ENCODE peak calls at places on chromosomes 12 and 14, in six cellular contexts. U is HEK293T; N is tibial artery; K is activated CD4-positive, CD25-positive, alpha-beta regulatory T cell; O is NCI-H460; I is hippocampal formation. Z is an unnamed sample.

GRCh38 chr12:6632026-6632978 is 3.5 kb downstream of the LPAR5 start:
- DNase-seq in U (no peak), N (no peak), K (no peak), O (no peak), I (no peak), Z (no peak)

GRCh38 chr12:87676726-87677125 is 352.5 kb downstream of the C12orf50 start:
- DNase-seq in U (no peak), N (no peak), K (no peak), O (no peak), I (no peak), Z (no peak)

GRCh38 chr14:81329640-81330385 is 70.3 kb downstream of the STON2 start:
- DNase-seq in U (no peak), N (no peak), K (no peak), O (no peak), I (no peak), Z (no peak)

GRCh38 chr12:15592934-15593333 is 196.3 kb downstream of the EPS8 start:
- DNase-seq in U (no peak), N (no peak), K (no peak), O (no peak), I (no peak), Z (no peak)

GRCh38 chr14:90281766-90282165 is 25.4 kb downstream of the PSMC1 start:
- DNase-seq in U (no peak), N (no peak), K (no peak), O (no peak), I (no peak), Z (no peak)

GRCh38 chr12:12774791-12775190 is 10.7 kb upstream of the APOLD1 start:
- DNase-seq in U (no peak), N (no peak), K (no peak), O (no peak), I (no peak), Z (no peak)

GRCh38 chr12:118023461-118023860 is 7.0 kb downstream of the RFC5 start:
- DNase-seq in U (no peak), N (no peak), K (no peak), O (no peak), I (no peak), Z (no peak)

GRCh38 chr12:31406345-31406744 is 80.4 kb upstream of the SINHCAF start:
- DNase-seq in U (no peak), N (no peak), K (no peak), O (no peak), I (no peak), Z (no peak)

GRCh38 chr12:2997989-2998670 is 38.9 kb downstream of the TEAD4 start:
- DNase-seq in U (no peak), N (no peak), K (no peak), O (no peak), I (no peak), Z (no peak)

GRCh38 chr12:54370218-54370730 is 6.0 kb upstream of the GPR84 start:
- DNase-seq in U (peak), N (peak), K (no peak), O (peak), I (peak), Z (peak)

GRCh38 chr12:131673519-131674265 is 37.2 kb upstream of the SFSWAP start:
- DNase-seq in U (no peak), N (peak), K (no peak), O (no peak), I (no peak), Z (no peak)

GRCh38 chr14:100677925-100678765 is 48.5 kb upstream of the DLK1 start:
- DNase-seq in U (no peak), N (no peak), K (no peak), O (no peak), I (no peak), Z (no peak)

GRCh38 chr14:61564623-61565091 is 130.7 kb upstream of the HIF1A start:
- DNase-seq in U (no peak), N (no peak), K (no peak), O (peak), I (no peak), Z (no peak)

GRCh38 chr12:92439397-92439779 is 263.4 kb upstream of the PLEKHG7 start:
- DNase-seq in U (no peak), N (no peak), K (no peak), O (no peak), I (no peak), Z (no peak)

GRCh38 chr14:99946652-99947489 is 118.4 kb upstream of the EVL start:
- DNase-seq in U (peak), N (no peak), K (peak), O (peak), I (no peak), Z (peak)

GRCh38 chr12:121575952-121576615 is 4.7 kb downstream of the KDM2B start:
- DNase-seq in U (no peak), N (no peak), K (no peak), O (no peak), I (no peak), Z (no peak)

GRCh38 chr14:54706768-54707167 is 139.8 kb downstream of the SAMD4A start:
- DNase-seq in U (no peak), N (no peak), K (no peak), O (no peak), I (no peak), Z (no peak)